ENCODE peak calls at places on chromosomes 5 and 9, in six cellular contexts. D is effector memory CD4-positive, alpha-beta T cell; K is Caki2; M is heart left ventricle; L is GM13977; E is IMR-90. A is an unnamed sample.

GRCh38 chr9:100108572-100108971 is 9.5 kb downstream of the INVS start:
- DNase-seq in D (no peak), K (no peak), M (no peak), L (no peak), E (no peak), A (no peak)

GRCh38 chr5:107705390-107706014 is 34.8 kb upstream of the EFNA5 start:
- DNase-seq in D (no peak), K (no peak), M (no peak), L (no peak), E (peak; percentile 77), A (no peak)

GRCh38 chr5:87872986-87873385 is 395.7 kb downstream of the TMEM161B start:
- DNase-seq in D (no peak), K (no peak), M (no peak), L (no peak), E (no peak), A (no peak)

GRCh38 chr9:124032247-124032646 is 20.7 kb downstream of the LHX2 start:
- DNase-seq in D (no peak), K (no peak), M (no peak), L (no peak), E (no peak), A (no peak)

GRCh38 chr5:34806532-34806931 is 32.4 kb upstream of the TTC23L start:
- DNase-seq in D (no peak), K (no peak), M (no peak), L (no peak), E (no peak), A (no peak)

GRCh38 chr9:134165357-134166315 is 1.3 kb upstream of the RNU6ATAC start:
- DNase-seq in D (peak; percentile 15), K (peak; percentile 44), M (no peak), L (no peak), E (peak; percentile 19), A (no peak)

GRCh38 chr5:14157494-14157782 is 14.3 kb downstream of the TRIO start:
- DNase-seq in D (no peak), K (no peak), M (no peak), L (no peak), E (no peak), A (no peak)

GRCh38 chr5:74631088-74631960 is 9.2 kb downstream of the ENC1 start:
- DNase-seq in D (no peak), K (peak; percentile 66), M (no peak), L (peak; percentile 65), E (peak; percentile 82), A (peak; percentile 97)

GRCh38 chr9:101311759-101312420 is 72.9 kb downstream of the BAAT start:
- DNase-seq in D (no peak), K (peak; percentile 36), M (no peak), L (peak; percentile 66), E (peak; percentile 84), A (peak; percentile 23)

GRCh38 chr5:171839112-171839511 is 53.5 kb downstream of the SMIM23 start:
- DNase-seq in D (no peak), K (no peak), M (no peak), L (no peak), E (no peak), A (no peak)

A was measured in GM12878.